ENCODE peak calls at places on chromosomes 2 and 18, in six cellular contexts. B is GM10248, T is AG08396, A is colonic mucosa, Q is heart right ventricle, P is nucleus accumbens. E is an unnamed sample.

GRCh38 chr2:122739732-122740593 is 984.5 kb downstream of the TSN start:
- DNase-seq in B (peak; percentile 13), T (no peak), A (no peak), Q (no peak), P (no peak), E (no peak)

GRCh38 chr2:98959759-98960507 is 23.9 kb upstream of the CRACDL start:
- DNase-seq in B (no peak), T (no peak), A (no peak), Q (no peak), P (no peak), E (no peak)

GRCh38 chr2:65530547-65531320 is 98.3 kb upstream of the SPRED2 start:
- DNase-seq in B (no peak), T (peak; percentile 62), A (no peak), Q (no peak), P (no peak), E (no peak)

GRCh38 chr2:42947809-42948595 is 155.6 kb upstream of the HAAO start:
- DNase-seq in B (no peak), T (no peak), A (no peak), Q (no peak), P (no peak), E (no peak)

GRCh38 chr2:217662984-217663602 is 339.7 kb downstream of the TNS1 start:
- DNase-seq in B (no peak), T (no peak), A (no peak), Q (no peak), P (no peak), E (no peak)

GRCh38 chr2:99598435-99598834 is 108.6 kb upstream of the REV1 start:
- DNase-seq in B (no peak), T (no peak), A (no peak), Q (no peak), P (no peak), E (no peak)

GRCh38 chr18:79799619-79800352 is 2.0 kb downstream of the KCNG2 start:
- DNase-seq in B (no peak), T (no peak), A (no peak), Q (no peak), P (no peak), E (no peak)

GRCh38 chr18:10559566-10560456 is 34.0 kb downstream of the NAPG start:
- DNase-seq in B (peak; percentile 59), T (no peak), A (no peak), Q (no peak), P (no peak), E (no peak)

E was measured in COR-L47.